ENCODE peak calls at places on chromosomes 4 and X, in four cellular contexts. O is HepG2, S is H1, W is GM12878. A is an unnamed sample. For H3K4me1, the result is how much of the 10 kb centered on the place peaks cover.

GRCh38 chr4:97498875-97499274 is 644.4 kb downstream of the STPG2 start:
- DNase-seq in W (no peak), O (no peak), S (no peak), A (no peak)

GRCh38 chrX:12970691-12971202 is 4.2 kb upstream of the TMSB4X start:
- DNase-seq in O (peak), W (peak), S (no peak), A (no peak)

GRCh38 chr4:100095729-100096595 is 94.3 kb downstream of the DDIT4L start:
- DNase-seq in O (peak), W (peak), S (no peak), A (no peak)

GRCh38 chr4:78645853-78646757 is 94.5 kb downstream of the ANXA3 start:
- DNase-seq in S (no peak), W (no peak), O (peak), A (no peak)

GRCh38 chrX:15524417-15524816 is 23.8 kb downstream of the BMX start:
- DNase-seq in S (no peak), W (no peak), O (no peak), A (no peak)

GRCh38 chrX:124646403-124646802 is 300.0 kb downstream of the SH2D1A start:
- DNase-seq in S (no peak), W (no peak), O (no peak), A (no peak)

GRCh38 chr4:183249854-183250253 is 70.2 kb downstream of the CLDN22 start:
- DNase-seq in S (no peak), O (peak), W (no peak), A (no peak)

GRCh38 chr4:48462363-48462762 is 20.8 kb upstream of the SLC10A4 start:
- DNase-seq in O (no peak), S (no peak), W (no peak), A (no peak)

GRCh38 chr4:57073559-57073958 is 36.6 kb downstream of the IGFBP7 start:
- DNase-seq in W (no peak), S (no peak), O (no peak), A (no peak)

GRCh38 chrX:140712413-140713173 is 3.0 kb downstream of the LINC00632 start:
- DNase-seq in W (no peak), S (peak), O (no peak), A (peak)

GRCh38 chr4:95532305-95532704 is 16.5 kb downstream of the UNC5C start:
- DNase-seq in S (no peak), O (no peak), W (no peak), A (no peak)

GRCh38 chr4:138348055-138348454 is 105.9 kb upstream of the SLC7A11 start:
- DNase-seq in S (no peak), W (peak), O (peak), A (no peak)
- TF ChIP-seq SUZ12 in S (no peak), W (no peak), O (no peak), A (no peak)

GRCh38 chr4:113560579-113560978 is 201.0 kb downstream of the CAMK2D start:
- DNase-seq in S (no peak), O (no peak), W (no peak), A (no peak)

GRCh38 chr4:113561092-113561491 is 200.4 kb downstream of the CAMK2D start:
- DNase-seq in W (no peak), S (no peak), O (no peak), A (no peak)

GRCh38 chr4:113559947-113560346 is 201.6 kb downstream of the CAMK2D start:
- DNase-seq in O (no peak), S (no peak), W (no peak), A (peak)

GRCh38 chr4:113563691-113564378 is 197.7 kb downstream of the CAMK2D start:
- DNase-seq in W (no peak), O (no peak), S (no peak), A (no peak)

GRCh38 chr4:113561758-113562157 is 199.8 kb downstream of the CAMK2D start:
- DNase-seq in O (no peak), W (no peak), S (no peak), A (no peak)
- H3K4me1 ChIP-seq in O (under half), W (under half), S (under half), A (under half)

GRCh38 chr4:125262079-125262478 is 52.7 kb upstream of the FAT4 start:
- DNase-seq in W (no peak), S (no peak), O (no peak), A (no peak)
- TF ChIP-seq SUZ12 in W (no peak), S (no peak), O (no peak), A (no peak)

DNA sequence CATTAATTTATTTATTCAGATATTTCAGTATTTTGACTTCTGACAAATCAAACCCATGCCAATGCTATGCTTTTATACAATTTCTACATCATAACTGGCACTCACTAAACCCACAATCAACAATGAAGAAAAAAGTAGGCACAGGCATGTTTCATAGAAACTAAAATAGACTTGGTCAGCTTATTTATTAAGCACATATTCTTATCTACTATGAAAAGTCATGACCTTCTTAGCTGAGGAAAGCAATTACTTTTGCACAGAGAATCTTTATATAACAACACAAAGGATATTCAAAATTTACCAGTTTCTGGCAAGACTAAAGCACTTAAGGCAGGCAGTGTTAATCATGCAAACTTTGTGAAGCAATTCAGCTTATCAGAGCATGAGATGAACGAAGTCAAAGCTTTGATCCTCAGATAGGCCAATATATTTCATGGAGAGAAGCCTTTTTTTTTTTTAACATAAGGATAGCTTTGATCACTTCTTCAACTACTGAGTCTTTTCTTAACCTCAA is 490.6 kb downstream of the INPP4B start:
- DNase-seq in O (no peak), W (no peak), S (no peak), A (no peak)
- H3K4me1 ChIP-seq in O (under half), W (under half), S (under half), A (under half)

GRCh38 chrX:65668362-65669310 is 1.2 kb downstream of the MSN start:
- DNase-seq in O (no peak), S (no peak), W (peak), A (peak)
- TF ChIP-seq SUZ12 in O (no peak), S (no peak), W (no peak), A (no peak)